ENCODE peak calls at places on chromosomes 13 and 19, in eight cellular contexts. One of them, this sample, is unnamed.

GRCh38 chr13:42720116-42720857 is 61.1 kb upstream of the FAM216B start:
- DNase-seq in HCT116: peak
- DNase-seq in DND-41: no peak
- DNase-seq in IMR-90: peak
- DNase-seq in K562: peak
- DNase-seq in A549: peak
- DNase-seq in mammary epithelial cell: peak
- DNase-seq in hepatocyte: peak
- DNase-seq in this sample: no peak

GRCh38 chr13:112343591-112343990 is 32.6 kb upstream of the SPACA7 start:
- DNase-seq in HCT116: no peak
- DNase-seq in A549: no peak
- DNase-seq in K562: no peak
- DNase-seq in hepatocyte: no peak
- DNase-seq in IMR-90: no peak
- DNase-seq in mammary epithelial cell: no peak
- DNase-seq in DND-41: no peak
- DNase-seq in this sample: no peak

GRCh38 chr19:37218592-37218935 is 550 bp downstream of the ZNF383 start:
- DNase-seq in K562: peak
- DNase-seq in HCT116: no peak
- DNase-seq in DND-41: no peak
- DNase-seq in A549: no peak
- DNase-seq in hepatocyte: no peak
- DNase-seq in mammary epithelial cell: no peak
- DNase-seq in IMR-90: peak
- DNase-seq in this sample: no peak

GRCh38 chr19:49691243-49692101 is 556 bp downstream of the CPT1C start:
- DNase-seq in A549: no peak
- DNase-seq in hepatocyte: peak
- DNase-seq in IMR-90: peak
- DNase-seq in DND-41: no peak
- DNase-seq in mammary epithelial cell: no peak
- DNase-seq in HCT116: no peak
- DNase-seq in K562: no peak
- DNase-seq in this sample: peak

GRCh38 chr19:16862826-16863405 is 25.9 kb upstream of the F2RL3 start:
- DNase-seq in DND-41: no peak
- DNase-seq in mammary epithelial cell: no peak
- DNase-seq in K562: no peak
- DNase-seq in A549: no peak
- DNase-seq in HCT116: no peak
- DNase-seq in hepatocyte: no peak
- DNase-seq in IMR-90: no peak
- DNase-seq in this sample: no peak

GRCh38 chr13:26132756-26133155 is 80.9 kb upstream of the SHISA2 start:
- DNase-seq in IMR-90: peak
- DNase-seq in K562: peak
- DNase-seq in hepatocyte: no peak
- DNase-seq in HCT116: no peak
- DNase-seq in A549: no peak
- DNase-seq in mammary epithelial cell: peak
- DNase-seq in DND-41: peak
- DNase-seq in this sample: no peak

GRCh38 chr19:53394522-53394973 is 401 bp upstream of the ZNF765 start:
- DNase-seq in K562: no peak
- DNase-seq in DND-41: peak
- DNase-seq in mammary epithelial cell: no peak
- DNase-seq in HCT116: no peak
- DNase-seq in A549: no peak
- DNase-seq in IMR-90: peak
- DNase-seq in hepatocyte: peak
- DNase-seq in this sample: peak

GRCh38 chr13:45048890-45049407 is 59.6 kb downstream of the GPALPP1 start:
- DNase-seq in hepatocyte: no peak
- DNase-seq in A549: no peak
- DNase-seq in IMR-90: no peak
- DNase-seq in mammary epithelial cell: no peak
- DNase-seq in HCT116: no peak
- DNase-seq in K562: no peak
- DNase-seq in DND-41: no peak
- DNase-seq in this sample: peak

GRCh38 chr19:51653162-51653561 is 6.5 kb upstream of the SIGLEC14 start:
- DNase-seq in IMR-90: no peak
- DNase-seq in K562: no peak
- DNase-seq in A549: no peak
- DNase-seq in DND-41: no peak
- DNase-seq in mammary epithelial cell: no peak
- DNase-seq in HCT116: no peak
- DNase-seq in hepatocyte: no peak
- DNase-seq in this sample: no peak

GRCh38 chr19:50843701-50844221 is 10.4 kb upstream of the KLK15 start:
- DNase-seq in IMR-90: no peak
- DNase-seq in K562: no peak
- DNase-seq in hepatocyte: no peak
- DNase-seq in mammary epithelial cell: no peak
- DNase-seq in A549: no peak
- DNase-seq in DND-41: no peak
- DNase-seq in HCT116: no peak
- DNase-seq in this sample: no peak

GRCh38 chr13:65470781-65471180 is 1759.4 kb downstream of the PCDH9 start:
- DNase-seq in mammary epithelial cell: no peak
- DNase-seq in hepatocyte: no peak
- DNase-seq in HCT116: no peak
- DNase-seq in IMR-90: peak
- DNase-seq in DND-41: no peak
- DNase-seq in K562: no peak
- DNase-seq in A549: no peak
- DNase-seq in this sample: no peak

GRCh38 chr13:65473199-65473598 is 1756.9 kb downstream of the PCDH9 start:
- DNase-seq in K562: no peak
- DNase-seq in DND-41: no peak
- DNase-seq in A549: no peak
- DNase-seq in hepatocyte: no peak
- DNase-seq in mammary epithelial cell: no peak
- DNase-seq in HCT116: no peak
- DNase-seq in IMR-90: no peak
- DNase-seq in this sample: no peak

GRCh38 chr13:65472336-65472735 is 1757.8 kb downstream of the PCDH9 start:
- DNase-seq in HCT116: no peak
- DNase-seq in DND-41: no peak
- DNase-seq in mammary epithelial cell: no peak
- DNase-seq in IMR-90: no peak
- DNase-seq in hepatocyte: no peak
- DNase-seq in A549: no peak
- DNase-seq in K562: no peak
- DNase-seq in this sample: no peak

GRCh38 chr13:65468628-65469027 is 1761.5 kb downstream of the PCDH9 start:
- DNase-seq in HCT116: no peak
- DNase-seq in K562: peak
- DNase-seq in hepatocyte: no peak
- DNase-seq in A549: no peak
- DNase-seq in mammary epithelial cell: no peak
- DNase-seq in IMR-90: peak
- DNase-seq in DND-41: no peak
- DNase-seq in this sample: no peak
- H3K4me2 ChIP-seq in HCT116: no peak
- H3K4me2 ChIP-seq in K562: no peak
- H3K4me2 ChIP-seq in hepatocyte: no peak
- H3K4me2 ChIP-seq in A549: no peak
- H3K4me2 ChIP-seq in mammary epithelial cell: no peak
- H3K4me2 ChIP-seq in IMR-90: no peak
- H3K4me2 ChIP-seq in DND-41: no peak
- H3K4me2 ChIP-seq in this sample: no peak

GRCh38 chr19:55149078-55150003 is at the start of gene TNNT1:
- DNase-seq in IMR-90: no peak
- DNase-seq in hepatocyte: peak
- DNase-seq in DND-41: no peak
- DNase-seq in A549: peak
- DNase-seq in K562: no peak
- DNase-seq in mammary epithelial cell: no peak
- DNase-seq in HCT116: no peak
- DNase-seq in this sample: no peak
- H3K4me2 ChIP-seq in IMR-90: no peak
- H3K4me2 ChIP-seq in hepatocyte: no peak
- H3K4me2 ChIP-seq in DND-41: no peak
- H3K4me2 ChIP-seq in A549: peak
- H3K4me2 ChIP-seq in K562: no peak
- H3K4me2 ChIP-seq in mammary epithelial cell: no peak
- H3K4me2 ChIP-seq in HCT116: peak
- H3K4me2 ChIP-seq in this sample: no peak

GRCh38 chr13:30169442-30169841 is 137.9 kb downstream of the KATNAL1 start:
- DNase-seq in A549: no peak
- DNase-seq in IMR-90: no peak
- DNase-seq in mammary epithelial cell: no peak
- DNase-seq in K562: no peak
- DNase-seq in hepatocyte: no peak
- DNase-seq in HCT116: no peak
- DNase-seq in DND-41: no peak
- DNase-seq in this sample: no peak

GRCh38 chr13:30173301-30173605 is 134.1 kb downstream of the KATNAL1 start:
- DNase-seq in HCT116: no peak
- DNase-seq in mammary epithelial cell: no peak
- DNase-seq in hepatocyte: no peak
- DNase-seq in DND-41: no peak
- DNase-seq in A549: no peak
- DNase-seq in IMR-90: no peak
- DNase-seq in K562: no peak
- DNase-seq in this sample: no peak

GRCh38 chr13:30175166-30175565 is 132.2 kb downstream of the KATNAL1 start:
- DNase-seq in A549: no peak
- DNase-seq in IMR-90: no peak
- DNase-seq in hepatocyte: no peak
- DNase-seq in DND-41: no peak
- DNase-seq in K562: no peak
- DNase-seq in mammary epithelial cell: no peak
- DNase-seq in HCT116: no peak
- DNase-seq in this sample: no peak

GRCh38 chr13:30170569-30170968 is 136.8 kb downstream of the KATNAL1 start:
- DNase-seq in K562: no peak
- DNase-seq in HCT116: no peak
- DNase-seq in DND-41: no peak
- DNase-seq in A549: no peak
- DNase-seq in IMR-90: no peak
- DNase-seq in hepatocyte: no peak
- DNase-seq in mammary epithelial cell: no peak
- DNase-seq in this sample: no peak

DNA sequence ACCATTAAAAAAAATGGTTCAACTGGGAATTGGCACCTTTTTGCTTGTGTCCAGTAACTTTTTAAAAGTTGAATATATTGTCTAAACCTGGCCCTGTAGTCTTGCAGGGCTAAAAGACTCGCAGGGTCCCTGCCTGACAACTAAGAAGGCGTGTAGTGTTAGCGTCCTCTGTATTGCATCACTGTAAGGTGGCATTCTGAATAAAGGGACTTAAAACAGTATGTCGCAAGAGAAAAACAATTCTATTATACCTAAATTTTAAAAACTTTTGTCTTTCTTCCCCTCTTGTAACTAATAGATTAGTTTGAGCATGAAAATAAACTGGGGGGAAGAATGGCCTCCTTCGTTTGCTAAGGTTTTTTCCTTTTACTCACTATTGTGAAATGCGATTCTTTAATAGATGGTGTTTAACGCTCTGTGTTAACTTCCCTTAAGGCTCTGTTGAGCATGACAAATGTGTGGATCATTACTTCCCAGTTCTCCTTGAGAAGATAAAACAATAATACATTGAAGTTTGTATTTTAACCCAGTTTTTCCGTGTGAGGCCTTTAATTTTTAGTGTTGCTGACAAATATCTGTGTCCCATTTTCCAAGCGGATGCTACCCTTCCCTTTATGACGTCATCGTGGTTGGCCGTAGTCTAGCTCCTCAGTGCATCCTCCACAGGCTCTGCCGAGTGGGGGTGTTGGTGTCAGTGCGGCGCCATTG is 134.6 kb downstream of the KATNAL1 start:
- DNase-seq in DND-41: no peak
- DNase-seq in IMR-90: no peak
- DNase-seq in HCT116: no peak
- DNase-seq in K562: no peak
- DNase-seq in mammary epithelial cell: no peak
- DNase-seq in A549: no peak
- DNase-seq in hepatocyte: no peak
- DNase-seq in this sample: no peak
- H3K4me2 ChIP-seq in DND-41: no peak
- H3K4me2 ChIP-seq in IMR-90: no peak
- H3K4me2 ChIP-seq in HCT116: no peak
- H3K4me2 ChIP-seq in K562: no peak
- H3K4me2 ChIP-seq in mammary epithelial cell: no peak
- H3K4me2 ChIP-seq in A549: no peak
- H3K4me2 ChIP-seq in hepatocyte: peak
- H3K4me2 ChIP-seq in this sample: no peak

DNA sequence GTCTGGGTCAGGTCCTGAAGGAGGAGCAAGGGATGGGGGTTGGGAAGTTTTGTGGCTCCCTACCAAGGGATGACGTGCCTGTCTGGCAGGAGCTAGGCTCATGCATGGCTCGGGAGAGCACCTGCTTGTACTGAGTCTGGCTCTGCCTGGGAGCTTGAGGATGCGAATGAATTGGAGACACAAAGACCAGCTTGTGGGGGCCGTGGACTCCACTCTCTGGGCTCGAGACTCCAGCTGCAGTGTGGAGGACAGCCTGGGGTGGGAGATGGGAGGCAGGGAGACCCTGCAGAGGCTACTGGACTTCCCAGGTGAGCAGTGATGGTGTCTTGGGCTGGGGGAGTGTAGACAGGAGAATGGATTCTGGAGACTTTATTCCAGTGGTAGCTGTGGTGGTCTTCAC is 15.2 kb upstream of the URI1 start:
- DNase-seq in IMR-90: no peak
- DNase-seq in DND-41: no peak
- DNase-seq in HCT116: no peak
- DNase-seq in A549: no peak
- DNase-seq in mammary epithelial cell: no peak
- DNase-seq in hepatocyte: no peak
- DNase-seq in K562: no peak
- DNase-seq in this sample: no peak
- H3K4me2 ChIP-seq in IMR-90: no peak
- H3K4me2 ChIP-seq in DND-41: no peak
- H3K4me2 ChIP-seq in HCT116: no peak
- H3K4me2 ChIP-seq in A549: no peak
- H3K4me2 ChIP-seq in mammary epithelial cell: no peak
- H3K4me2 ChIP-seq in hepatocyte: no peak
- H3K4me2 ChIP-seq in K562: no peak
- H3K4me2 ChIP-seq in this sample: no peak